ENCODE peak calls at places on chromosomes 11 and 22, in five cellular contexts. I is GM04504; V is activated effector memory CD4-positive, alpha-beta T cell treated with Interleukin-2 at 50 U/mL for 16 hours; R is AG04450; C is iris pigment epithelial cell. N is an unnamed sample.

GRCh38 chr22:49598338-49598737 is 229.3 kb downstream of the BRD1 start:
- DNase-seq in C (no peak), I (no peak), R (no peak), V (no peak), N (no peak)

GRCh38 chr11:128745296-128746183 is 51.7 kb downstream of the FLI1 start:
- DNase-seq in V (no peak), R (no peak), I (peak; percentile 28), C (no peak), N (peak; percentile 32)

GRCh38 chr11:113574586-113574985 is 99.4 kb upstream of the DRD2 start:
- DNase-seq in C (no peak), R (no peak), I (no peak), V (no peak), N (no peak)

GRCh38 chr11:47998733-47999359 is 18.5 kb downstream of the PTPRJ start:
- DNase-seq in V (no peak), I (no peak), C (no peak), R (no peak), N (no peak)

GRCh38 chr22:50118129-50118528 is 28.3 kb downstream of the MOV10L1 start:
- DNase-seq in V (no peak), R (no peak), I (no peak), C (peak; percentile 49), N (no peak)

GRCh38 chr11:20089796-20090653 is 70.2 kb downstream of the DBX1 start:
- DNase-seq in I (no peak), R (no peak), C (peak; percentile 64), V (no peak), N (peak; percentile 43)

GRCh38 chr22:48499456-48500425 is 1327.9 kb downstream of the BRD1 start:
- DNase-seq in I (no peak), V (no peak), R (no peak), C (no peak), N (no peak)

GRCh38 chr11:114145166-114145695 is 85.7 kb downstream of the ZBTB16 start:
- DNase-seq in C (peak; percentile 75), R (no peak), V (no peak), I (no peak), N (no peak)

GRCh38 chr11:134514354-134514951 is 102.4 kb upstream of the B3GAT1 start:
- DNase-seq in I (no peak), V (no peak), C (no peak), R (no peak), N (no peak)

GRCh38 chr22:46149493-46149997 is 781 bp upstream of the PPARA start:
- DNase-seq in I (no peak), R (no peak), V (peak; percentile 21), C (peak; percentile 10), N (peak; percentile 40)

GRCh38 chr11:42593426-42593825 is 718.4 kb upstream of the API5 start:
- DNase-seq in R (no peak), V (no peak), I (no peak), C (no peak), N (peak; percentile 6)

GRCh38 chr11:17651681-17652080 is 67.7 kb upstream of the MYOD1 start:
- DNase-seq in C (no peak), V (no peak), R (no peak), I (no peak), N (no peak)

GRCh38 chr11:69200331-69201047 is 44.8 kb downstream of the SMIM38 start:
- DNase-seq in I (no peak), R (no peak), V (no peak), C (no peak), N (no peak)

GRCh38 chr11:64531906-64532312 is 59.1 kb upstream of the SLC22A12 start:
- DNase-seq in V (no peak), I (no peak), R (no peak), C (peak; percentile 1), N (no peak)

GRCh38 chr22:47902646-47903180 is 1140.3 kb downstream of the TBC1D22A start:
- DNase-seq in I (no peak), V (no peak), C (no peak), R (no peak), N (no peak)

GRCh38 chr11:21635359-21635758 is 557.5 kb upstream of the ANO5 start:
- DNase-seq in R (no peak), V (no peak), I (no peak), C (no peak), N (no peak)

GRCh38 chr11:2761131-2762030 is 61.6 kb upstream of the KCNQ1OT1 start:
- DNase-seq in R (no peak), V (no peak), C (no peak), I (no peak), N (no peak)

GRCh38 chr11:86248609-86249008 is 4.1 kb downstream of the EED start:
- DNase-seq in I (no peak), R (no peak), C (no peak), V (no peak), N (no peak)

GRCh38 chr11:69501891-69502860 is 20.7 kb downstream of the LINC01488 start:
- DNase-seq in V (no peak), I (no peak), R (no peak), C (no peak), N (no peak)